ENCODE peak calls at places on chromosome 2, in ten cellular contexts. Y, H, X, W, P, V, T, Q, I and J are unnamed samples.

GRCh38 chr2:172710584-172711024 is 25.0 kb upstream of the RAPGEF4 start:
- DNase-seq in I (peak), Y (peak), P (peak), H (no peak), V (peak), Q (no peak), T (peak), W (no peak), X (peak), J (peak)

GRCh38 chr2:72916743-72917137 is 579 bp upstream of the EMX1 start:
- DNase-seq in T (no peak), P (no peak), W (no peak), Q (peak), V (no peak), Y (no peak), I (no peak), H (no peak), X (no peak), J (no peak)

GRCh38 chr2:153870308-153870707 is 1.4 kb upstream of the GALNT13 start:
- DNase-seq in H (no peak), V (no peak), Y (no peak), X (no peak), P (no peak), Q (no peak), I (no peak), W (no peak), T (no peak), J (no peak)

GRCh38 chr2:45699032-45699658 is 47.7 kb downstream of the PRKCE start:
- DNase-seq in Q (no peak), I (peak), T (peak), W (no peak), H (no peak), Y (no peak), X (no peak), P (peak), V (peak), J (no peak)

GRCh38 chr2:215609089-215610032 is 173.5 kb upstream of the FN1 start:
- DNase-seq in P (peak), W (no peak), V (peak), T (peak), I (peak), H (no peak), X (no peak), Y (no peak), Q (no peak), J (no peak)

GRCh38 chr2:18456026-18456425 is 104.4 kb downstream of the RDH14 start:
- DNase-seq in Q (no peak), I (no peak), X (no peak), Y (no peak), P (peak), V (peak), H (no peak), W (no peak), T (peak), J (no peak)

GRCh38 chr2:11748861-11749645 is 2.6 kb downstream of the LPIN1 start:
- DNase-seq in T (no peak), Q (no peak), H (no peak), V (no peak), I (no peak), W (no peak), Y (peak), P (no peak), X (no peak), J (no peak)

GRCh38 chr2:70831861-70832260 is 3.8 kb downstream of the CD207 start:
- DNase-seq in Y (no peak), I (no peak), W (no peak), H (no peak), P (no peak), T (no peak), Q (no peak), V (no peak), X (no peak), J (no peak)

GRCh38 chr2:240449764-240450531 is 14.5 kb downstream of the GPC1 start:
- DNase-seq in H (peak), X (no peak), Q (no peak), W (no peak), I (no peak), P (no peak), V (peak), Y (no peak), T (no peak), J (peak)

GRCh38 chr2:173715483-173715882 is 249.7 kb downstream of the SP3 start:
- DNase-seq in W (no peak), Q (no peak), X (peak), P (peak), V (no peak), H (no peak), T (peak), Y (no peak), I (peak), J (no peak)

GRCh38 chr2:168773719-168774521 is 28.5 kb upstream of the NOSTRIN start:
- DNase-seq in H (peak), W (no peak), I (peak), Q (no peak), X (peak), Y (peak), P (peak), T (peak), V (peak), J (peak)

GRCh38 chr2:56729212-56729611 is 545.4 kb downstream of the CCDC85A start:
- DNase-seq in V (peak), P (peak), W (no peak), T (peak), Y (no peak), I (no peak), Q (no peak), H (no peak), X (no peak), J (no peak)

GRCh38 chr2:236264256-236264655 is at the start of gene ASB18:
- DNase-seq in T (no peak), X (no peak), V (no peak), P (no peak), Y (no peak), I (no peak), H (no peak), Q (no peak), W (no peak), J (no peak)

GRCh38 chr2:151523825-151524224 is 114.1 kb downstream of the RIF1 start:
- DNase-seq in Q (no peak), W (no peak), H (no peak), V (peak), I (no peak), P (peak), Y (no peak), T (no peak), X (no peak), J (no peak)

GRCh38 chr2:172460780-172461201 is 33.4 kb downstream of the ITGA6 start:
- DNase-seq in T (peak), W (no peak), P (no peak), X (no peak), H (no peak), Y (no peak), I (no peak), V (peak), Q (no peak), J (no peak)

GRCh38 chr2:47040662-47041061 is 114.4 kb downstream of the STPG4 start:
- DNase-seq in H (no peak), X (no peak), T (no peak), Q (no peak), W (no peak), P (no peak), Y (no peak), V (no peak), I (no peak), J (no peak)

GRCh38 chr2:15748736-15749323 is 157.2 kb downstream of the DDX1 start:
- DNase-seq in Q (no peak), W (no peak), H (no peak), Y (peak), T (no peak), P (no peak), I (no peak), V (peak), X (no peak), J (peak)

GRCh38 chr2:232335859-232336215 is 42.7 kb upstream of the ALPP start:
- DNase-seq in H (no peak), P (no peak), W (no peak), Y (no peak), I (no peak), T (no peak), Q (no peak), V (no peak), X (no peak), J (no peak)

GRCh38 chr2:77831068-77831467 is 308.9 kb upstream of the LRRTM4 start:
- DNase-seq in Q (no peak), H (no peak), Y (no peak), T (no peak), W (no peak), V (no peak), P (no peak), X (no peak), I (no peak), J (no peak)

GRCh38 chr2:60963176-60963575 is 54.3 kb upstream of the PEX13 start:
- DNase-seq in W (no peak), X (no peak), Y (no peak), Q (no peak), I (no peak), P (no peak), T (no peak), V (no peak), H (no peak), J (no peak)

GRCh38 chr2:207408086-207408794 is 121.5 kb upstream of the CREB1 start:
- DNase-seq in T (peak), P (peak), V (peak), I (peak), Y (no peak), X (no peak), H (no peak), W (no peak), Q (peak), J (no peak)

GRCh38 chr2:20190170-20190569 is 34.8 kb downstream of the SDC1 start:
- DNase-seq in H (no peak), X (no peak), W (no peak), Q (no peak), P (no peak), V (no peak), Y (no peak), I (no peak), T (no peak), J (no peak)

GRCh38 chr2:165469417-165469816 is at the start of gene CSRNP3:
- DNase-seq in X (peak), V (peak), Q (peak), I (peak), T (peak), H (no peak), Y (no peak), P (peak), W (no peak), J (peak)

GRCh38 chr2:95060446-95061118 is 35.1 kb downstream of the MAL start:
- DNase-seq in Q (no peak), V (no peak), W (peak), P (no peak), Y (no peak), X (no peak), T (no peak), H (no peak), I (no peak), J (no peak)

GRCh38 chr2:165110394-165110793 is 93.5 kb downstream of the SCN3A start:
- DNase-seq in Y (no peak), P (no peak), Q (no peak), X (no peak), H (no peak), V (no peak), W (no peak), T (no peak), I (no peak), J (no peak)

GRCh38 chr2:69253033-69253535 is 133.9 kb downstream of the GFPT1 start:
- DNase-seq in Q (no peak), V (peak), Y (no peak), I (no peak), P (peak), H (no peak), T (peak), X (no peak), W (no peak), J (no peak)

GRCh38 chr2:64260817-64261216 is 116.6 kb upstream of the PELI1 start:
- DNase-seq in T (no peak), W (peak), P (no peak), I (no peak), V (peak), X (no peak), H (no peak), Y (peak), Q (no peak), J (no peak)

GRCh38 chr2:97742381-97742847 is 29.0 kb downstream of the ZAP70 start:
- DNase-seq in P (peak), X (no peak), Q (peak), Y (no peak), W (peak), I (no peak), H (no peak), V (peak), T (no peak), J (no peak)

GRCh38 chr2:238697193-238698191 is 150.4 kb upstream of the TWIST2 start:
- DNase-seq in V (no peak), X (no peak), H (peak), I (no peak), P (no peak), T (no peak), Q (no peak), Y (no peak), W (no peak), J (no peak)

GRCh38 chr2:226699321-226699720 is 100.3 kb downstream of the IRS1 start:
- DNase-seq in H (no peak), I (peak), W (no peak), V (peak), X (no peak), P (peak), Q (no peak), Y (no peak), T (peak), J (no peak)

GRCh38 chr2:233331536-233331935 is 22.8 kb upstream of the DGKD start:
- DNase-seq in V (no peak), Q (no peak), I (no peak), H (peak), W (peak), T (no peak), Y (peak), P (no peak), X (no peak), J (no peak)

DNA sequence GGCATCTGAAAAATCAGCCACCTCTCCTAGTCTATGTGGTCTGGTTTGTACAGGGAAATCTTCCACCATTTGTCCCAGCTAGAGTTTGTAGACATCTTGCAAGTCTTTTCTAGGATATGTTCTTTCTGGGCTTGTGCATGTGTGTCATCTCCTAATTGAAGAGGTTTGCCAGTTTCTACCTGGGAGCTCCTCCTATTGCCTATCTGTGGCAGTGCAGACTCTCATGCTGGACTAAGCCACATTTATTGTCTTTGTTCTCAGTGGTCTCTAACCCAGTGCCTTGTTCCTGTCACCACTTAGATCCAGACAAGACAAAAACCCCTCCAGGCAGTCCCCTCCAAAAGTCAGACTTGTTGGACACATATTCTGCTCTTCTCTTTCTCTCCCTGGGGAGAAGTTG is 72.0 kb upstream of the MRPS9 start:
- DNase-seq in P (no peak), W (no peak), Y (peak), T (no peak), V (no peak), H (no peak), Q (no peak), X (no peak), I (no peak), J (no peak)
- TF ChIP-seq CTCF in P (no peak), W (no peak), Y (peak), T (no peak), V (no peak), H (no peak), Q (no peak), X (no peak), I (no peak), J (no peak)

GRCh38 chr2:9702604-9703084 is 71.8 kb upstream of the YWHAQ start:
- DNase-seq in I (no peak), P (no peak), T (no peak), V (no peak), Q (no peak), Y (no peak), W (no peak), H (no peak), X (no peak), J (no peak)

GRCh38 chr2:9703085-9703641 is 72.4 kb upstream of the YWHAQ start:
- DNase-seq in T (peak), X (peak), W (no peak), V (peak), H (no peak), I (peak), Y (no peak), P (peak), Q (peak), J (no peak)

GRCh38 chr2:9704600-9704999 is 73.8 kb upstream of the YWHAQ start:
- DNase-seq in W (no peak), T (no peak), P (no peak), V (no peak), Q (no peak), I (no peak), X (no peak), Y (no peak), H (no peak), J (no peak)

GRCh38 chr2:9707008-9707407 is 76.2 kb upstream of the YWHAQ start:
- DNase-seq in I (no peak), Q (no peak), V (no peak), X (no peak), W (no peak), P (no peak), T (no peak), H (no peak), Y (no peak), J (no peak)

DNA sequence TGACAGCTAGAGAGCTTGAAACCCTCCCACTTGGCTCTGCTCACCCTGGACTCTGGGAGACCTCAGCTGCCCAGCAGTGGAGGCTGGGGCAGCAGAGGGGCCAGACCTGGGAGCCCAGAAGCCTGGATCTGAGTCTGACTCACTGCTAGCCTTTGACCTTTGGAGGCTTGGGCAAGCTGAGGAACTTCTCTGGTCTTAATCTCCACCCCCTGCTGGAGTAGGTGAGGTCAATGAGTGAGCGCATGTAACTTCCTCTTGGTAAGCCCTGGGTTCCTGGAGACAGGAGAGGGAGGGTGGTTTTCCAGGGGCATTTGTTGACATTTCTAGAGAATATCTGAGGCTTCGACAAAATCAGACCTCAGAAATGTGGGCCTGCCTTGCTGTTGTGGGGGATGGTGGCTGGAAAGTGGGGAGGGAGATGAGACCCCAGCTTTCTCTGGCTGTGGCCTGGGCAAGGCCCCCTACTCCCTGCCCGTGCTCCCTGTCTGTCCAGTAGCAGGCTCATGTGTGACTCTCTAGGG is 73.0 kb upstream of the YWHAQ start:
- DNase-seq in W (no peak), P (peak), X (no peak), V (peak), H (no peak), Q (no peak), Y (no peak), I (peak), T (peak), J (no peak)
- TF ChIP-seq CTCF in W (no peak), P (no peak), X (no peak), V (no peak), H (no peak), Q (no peak), Y (no peak), I (no peak), T (no peak), J (no peak)

GRCh38 chr2:222318026-222318711 is 19.4 kb upstream of the PAX3 start:
- DNase-seq in Q (no peak), Y (peak), I (peak), V (peak), W (peak), P (peak), X (no peak), T (peak), H (peak), J (peak)
- TF ChIP-seq CTCF in Q (peak), Y (peak), I (peak), V (peak), W (peak), P (peak), X (peak), T (peak), H (peak), J (no peak)

GRCh38 chr2:202056611-202057010 is 16.4 kb upstream of the KIAA2012 start:
- DNase-seq in Q (no peak), V (peak), H (no peak), W (no peak), X (no peak), Y (peak), I (no peak), P (no peak), T (peak), J (no peak)

GRCh38 chr2:202061695-202062094 is 11.4 kb upstream of the KIAA2012 start:
- DNase-seq in T (no peak), Q (no peak), H (no peak), W (no peak), X (no peak), V (no peak), Y (no peak), P (no peak), I (no peak), J (no peak)

GRCh38 chr2:202064881-202065230 is 8.2 kb upstream of the KIAA2012 start:
- DNase-seq in I (no peak), Q (no peak), V (no peak), H (no peak), T (no peak), X (no peak), Y (no peak), P (no peak), W (no peak), J (no peak)

GRCh38 chr2:202064206-202064880 is 8.7 kb upstream of the KIAA2012 start:
- DNase-seq in P (peak), V (peak), W (no peak), Y (no peak), H (no peak), Q (no peak), I (peak), T (peak), X (peak), J (no peak)

DNA sequence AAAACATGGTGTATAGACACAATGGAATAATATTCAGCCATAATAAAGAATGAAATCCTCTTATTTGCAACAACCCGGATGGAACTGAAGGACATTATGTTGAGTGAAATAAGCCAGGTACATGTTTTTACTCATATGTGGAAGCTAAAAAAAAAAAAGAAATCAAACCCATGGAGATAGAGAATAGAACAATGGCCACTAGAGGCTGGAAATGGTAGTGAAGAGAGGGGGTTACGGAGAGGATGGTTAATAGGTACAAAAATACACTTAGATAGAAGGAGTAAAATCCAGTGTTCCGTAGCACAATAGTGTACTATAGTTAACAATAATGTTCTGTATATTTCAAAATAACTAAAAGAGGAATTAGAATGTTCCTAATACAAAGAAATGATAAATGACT is 12.8 kb upstream of the KIAA2012 start:
- DNase-seq in H (no peak), I (no peak), P (no peak), T (no peak), X (no peak), W (no peak), Y (no peak), Q (no peak), V (no peak), J (no peak)
- TF ChIP-seq CTCF in H (no peak), I (peak), P (no peak), T (peak), X (no peak), W (no peak), Y (peak), Q (peak), V (peak), J (peak)

DNA sequence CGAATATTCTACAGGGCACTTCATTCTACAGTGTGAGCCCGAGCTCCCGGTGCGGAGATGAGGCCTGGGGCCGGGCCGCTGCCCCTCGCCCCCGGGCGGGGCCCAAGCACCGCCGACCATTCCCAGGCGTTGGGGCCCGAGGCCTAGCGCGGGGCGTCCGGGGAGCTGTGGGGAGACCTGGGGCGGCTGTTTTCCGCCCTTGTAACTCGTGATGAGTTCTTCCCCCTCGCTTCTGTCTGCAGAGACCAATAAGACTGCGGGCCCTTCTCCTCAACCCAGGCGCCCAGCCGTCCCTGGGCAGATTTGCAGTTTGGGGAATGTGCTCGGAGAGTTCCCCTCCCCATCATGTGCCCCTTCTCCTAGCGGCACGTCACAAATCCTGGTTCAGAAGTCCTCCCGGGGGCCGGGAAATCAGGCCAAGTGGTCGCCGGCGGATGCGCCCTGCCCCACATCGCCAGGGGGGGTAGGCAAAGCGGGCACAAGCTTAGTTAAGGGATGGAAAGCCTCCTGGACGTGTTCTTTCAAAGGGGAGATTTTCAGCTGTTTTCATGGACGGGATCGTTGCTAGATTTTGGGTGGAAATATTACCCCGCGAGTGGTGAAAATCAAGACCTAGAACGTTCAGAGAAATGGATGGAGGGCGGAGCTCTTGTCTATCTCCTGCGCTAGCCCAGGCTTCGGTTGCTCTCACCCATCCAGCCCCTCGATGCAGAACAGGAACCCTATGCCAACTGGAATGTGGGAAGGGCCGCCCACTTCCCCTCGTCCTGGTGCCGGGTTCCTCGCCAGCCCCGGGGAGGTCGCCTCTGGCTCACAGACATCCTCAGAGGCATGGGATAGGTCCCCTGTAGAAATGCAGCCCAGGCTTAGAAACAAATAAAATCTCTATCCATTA is 18.8 kb upstream of the HAAO start:
- DNase-seq in X (peak), Q (no peak), W (peak), P (peak), Y (no peak), T (peak), H (peak), I (peak), V (peak), J (peak)
- TF ChIP-seq CTCF in X (no peak), Q (no peak), W (no peak), P (no peak), Y (no peak), T (no peak), H (no peak), I (no peak), V (no peak), J (no peak)